ENCODE peak calls at places on chromosomes 6 and 20, in nine cellular contexts. One of them, this sample, is unnamed.

GRCh38 chr20:17940447-17940971 is 28.1 kb downstream of the SNX5 start:
- DNase-seq in GM23338: peak
- DNase-seq in brain microvascular endothelial cell: no peak
- DNase-seq in CD4-positive, alpha-beta memory T cell: no peak
- DNase-seq in cardiac muscle cell: peak
- DNase-seq in substantia nigra: no peak
- DNase-seq in HCT116: no peak
- DNase-seq in tibial nerve: no peak
- DNase-seq in neuronal stem cell: no peak
- DNase-seq in this sample: no peak

GRCh38 chr6:154319231-154319858 is 37.3 kb downstream of the IPCEF1 start:
- DNase-seq in GM23338: no peak
- DNase-seq in brain microvascular endothelial cell: peak
- DNase-seq in CD4-positive, alpha-beta memory T cell: no peak
- DNase-seq in cardiac muscle cell: peak
- DNase-seq in substantia nigra: no peak
- DNase-seq in HCT116: no peak
- DNase-seq in tibial nerve: no peak
- DNase-seq in neuronal stem cell: no peak
- DNase-seq in this sample: no peak

GRCh38 chr6:118881440-118882313 is 12.3 kb upstream of the ASF1A start:
- DNase-seq in GM23338: peak
- DNase-seq in brain microvascular endothelial cell: no peak
- DNase-seq in CD4-positive, alpha-beta memory T cell: no peak
- DNase-seq in cardiac muscle cell: no peak
- DNase-seq in substantia nigra: no peak
- DNase-seq in HCT116: no peak
- DNase-seq in tibial nerve: no peak
- DNase-seq in neuronal stem cell: no peak
- DNase-seq in this sample: no peak

GRCh38 chr6:56335733-56336132 is 88.4 kb upstream of the COL21A1 start:
- DNase-seq in GM23338: no peak
- DNase-seq in brain microvascular endothelial cell: peak
- DNase-seq in CD4-positive, alpha-beta memory T cell: no peak
- DNase-seq in cardiac muscle cell: peak
- DNase-seq in substantia nigra: no peak
- DNase-seq in HCT116: peak
- DNase-seq in tibial nerve: no peak
- DNase-seq in neuronal stem cell: no peak
- DNase-seq in this sample: peak

GRCh38 chr20:60695223-60695622 is 556.8 kb upstream of the CDH4 start:
- DNase-seq in GM23338: no peak
- DNase-seq in brain microvascular endothelial cell: peak
- DNase-seq in CD4-positive, alpha-beta memory T cell: no peak
- DNase-seq in cardiac muscle cell: peak
- DNase-seq in substantia nigra: no peak
- DNase-seq in HCT116: no peak
- DNase-seq in tibial nerve: no peak
- DNase-seq in neuronal stem cell: no peak
- DNase-seq in this sample: peak

GRCh38 chr20:51356871-51357270 is 185.6 kb downstream of the NFATC2 start:
- DNase-seq in GM23338: no peak
- DNase-seq in brain microvascular endothelial cell: no peak
- DNase-seq in CD4-positive, alpha-beta memory T cell: no peak
- DNase-seq in cardiac muscle cell: no peak
- DNase-seq in substantia nigra: no peak
- DNase-seq in HCT116: no peak
- DNase-seq in tibial nerve: no peak
- DNase-seq in neuronal stem cell: no peak
- DNase-seq in this sample: no peak

GRCh38 chr6:85747093-85747492 is 104.4 kb upstream of the SYNCRIP start:
- DNase-seq in GM23338: no peak
- DNase-seq in brain microvascular endothelial cell: no peak
- DNase-seq in CD4-positive, alpha-beta memory T cell: no peak
- DNase-seq in cardiac muscle cell: peak
- DNase-seq in substantia nigra: no peak
- DNase-seq in HCT116: no peak
- DNase-seq in tibial nerve: no peak
- DNase-seq in neuronal stem cell: no peak
- DNase-seq in this sample: no peak

GRCh38 chr20:38357653-38358207 is 11.4 kb downstream of the LBP start:
- DNase-seq in GM23338: no peak
- DNase-seq in brain microvascular endothelial cell: peak
- DNase-seq in CD4-positive, alpha-beta memory T cell: no peak
- DNase-seq in cardiac muscle cell: no peak
- DNase-seq in substantia nigra: no peak
- DNase-seq in HCT116: no peak
- DNase-seq in tibial nerve: no peak
- DNase-seq in neuronal stem cell: no peak
- DNase-seq in this sample: no peak

GRCh38 chr6:90285611-90286381 is 10.8 kb downstream of the BACH2 start:
- DNase-seq in GM23338: peak
- DNase-seq in brain microvascular endothelial cell: peak
- DNase-seq in CD4-positive, alpha-beta memory T cell: peak
- DNase-seq in cardiac muscle cell: peak
- DNase-seq in substantia nigra: peak
- DNase-seq in HCT116: peak
- DNase-seq in tibial nerve: peak
- DNase-seq in neuronal stem cell: no peak
- DNase-seq in this sample: peak

GRCh38 chr20:63696628-63697356 is at the start of gene TNFRSF6B:
- DNase-seq in GM23338: no peak
- DNase-seq in brain microvascular endothelial cell: no peak
- DNase-seq in CD4-positive, alpha-beta memory T cell: peak
- DNase-seq in cardiac muscle cell: no peak
- DNase-seq in substantia nigra: no peak
- DNase-seq in HCT116: no peak
- DNase-seq in tibial nerve: no peak
- DNase-seq in neuronal stem cell: no peak
- DNase-seq in this sample: no peak

GRCh38 chr6:90106449-90106848 is 190.2 kb downstream of the BACH2 start:
- DNase-seq in GM23338: no peak
- DNase-seq in brain microvascular endothelial cell: no peak
- DNase-seq in CD4-positive, alpha-beta memory T cell: no peak
- DNase-seq in cardiac muscle cell: no peak
- DNase-seq in substantia nigra: no peak
- DNase-seq in HCT116: no peak
- DNase-seq in tibial nerve: no peak
- DNase-seq in neuronal stem cell: no peak
- DNase-seq in this sample: no peak

GRCh38 chr6:47169785-47170685 is 127.9 kb upstream of the ADGRF1 start:
- DNase-seq in GM23338: no peak
- DNase-seq in brain microvascular endothelial cell: peak
- DNase-seq in CD4-positive, alpha-beta memory T cell: no peak
- DNase-seq in cardiac muscle cell: peak
- DNase-seq in substantia nigra: no peak
- DNase-seq in HCT116: no peak
- DNase-seq in tibial nerve: no peak
- DNase-seq in neuronal stem cell: no peak
- DNase-seq in this sample: peak

GRCh38 chr6:157461000-157461915 is 80.3 kb downstream of the ZDHHC14 start:
- DNase-seq in GM23338: peak
- DNase-seq in brain microvascular endothelial cell: peak
- DNase-seq in CD4-positive, alpha-beta memory T cell: peak
- DNase-seq in cardiac muscle cell: peak
- DNase-seq in substantia nigra: no peak
- DNase-seq in HCT116: no peak
- DNase-seq in tibial nerve: no peak
- DNase-seq in neuronal stem cell: no peak
- DNase-seq in this sample: no peak

GRCh38 chr20:23614163-23614562 is 8.4 kb upstream of the CST9 start:
- DNase-seq in GM23338: no peak
- DNase-seq in brain microvascular endothelial cell: no peak
- DNase-seq in CD4-positive, alpha-beta memory T cell: no peak
- DNase-seq in cardiac muscle cell: no peak
- DNase-seq in substantia nigra: no peak
- DNase-seq in HCT116: no peak
- DNase-seq in tibial nerve: no peak
- DNase-seq in neuronal stem cell: no peak
- DNase-seq in this sample: no peak

GRCh38 chr20:23612385-23612784 is 6.7 kb upstream of the CST9 start:
- DNase-seq in GM23338: no peak
- DNase-seq in brain microvascular endothelial cell: no peak
- DNase-seq in CD4-positive, alpha-beta memory T cell: no peak
- DNase-seq in cardiac muscle cell: no peak
- DNase-seq in substantia nigra: no peak
- DNase-seq in HCT116: no peak
- DNase-seq in tibial nerve: no peak
- DNase-seq in neuronal stem cell: no peak
- DNase-seq in this sample: no peak

GRCh38 chr20:23608251-23608846 is 2.6 kb upstream of the CST9 start:
- DNase-seq in GM23338: no peak
- DNase-seq in brain microvascular endothelial cell: no peak
- DNase-seq in CD4-positive, alpha-beta memory T cell: no peak
- DNase-seq in cardiac muscle cell: no peak
- DNase-seq in substantia nigra: no peak
- DNase-seq in HCT116: no peak
- DNase-seq in tibial nerve: no peak
- DNase-seq in neuronal stem cell: no peak
- DNase-seq in this sample: no peak

GRCh38 chr20:23609486-23610109 is 3.9 kb upstream of the CST9 start:
- DNase-seq in GM23338: no peak
- DNase-seq in brain microvascular endothelial cell: no peak
- DNase-seq in CD4-positive, alpha-beta memory T cell: no peak
- DNase-seq in cardiac muscle cell: no peak
- DNase-seq in substantia nigra: no peak
- DNase-seq in HCT116: no peak
- DNase-seq in tibial nerve: no peak
- DNase-seq in neuronal stem cell: no peak
- DNase-seq in this sample: no peak

GRCh38 chr20:23613676-23614075 is 8.0 kb upstream of the CST9 start:
- DNase-seq in GM23338: no peak
- DNase-seq in brain microvascular endothelial cell: no peak
- DNase-seq in CD4-positive, alpha-beta memory T cell: no peak
- DNase-seq in cardiac muscle cell: peak
- DNase-seq in substantia nigra: no peak
- DNase-seq in HCT116: no peak
- DNase-seq in tibial nerve: peak
- DNase-seq in neuronal stem cell: no peak
- DNase-seq in this sample: no peak
- H3K27ac ChIP-seq in GM23338: no peak
- H3K27ac ChIP-seq in brain microvascular endothelial cell: no peak
- H3K27ac ChIP-seq in CD4-positive, alpha-beta memory T cell: no peak
- H3K27ac ChIP-seq in cardiac muscle cell: no peak
- H3K27ac ChIP-seq in substantia nigra: no peak
- H3K27ac ChIP-seq in HCT116: no peak
- H3K27ac ChIP-seq in tibial nerve: peak
- H3K27ac ChIP-seq in neuronal stem cell: no peak
- H3K27ac ChIP-seq in this sample: no peak

GRCh38 chr20:23086931-23087411 is 847 bp upstream of the CD93 start:
- DNase-seq in GM23338: no peak
- DNase-seq in brain microvascular endothelial cell: no peak
- DNase-seq in CD4-positive, alpha-beta memory T cell: no peak
- DNase-seq in cardiac muscle cell: no peak
- DNase-seq in substantia nigra: no peak
- DNase-seq in HCT116: no peak
- DNase-seq in tibial nerve: no peak
- DNase-seq in neuronal stem cell: no peak
- DNase-seq in this sample: no peak

GRCh38 chr20:23085415-23086055 is 589 bp downstream of the CD93 start:
- DNase-seq in GM23338: no peak
- DNase-seq in brain microvascular endothelial cell: no peak
- DNase-seq in CD4-positive, alpha-beta memory T cell: no peak
- DNase-seq in cardiac muscle cell: no peak
- DNase-seq in substantia nigra: no peak
- DNase-seq in HCT116: no peak
- DNase-seq in tibial nerve: no peak
- DNase-seq in neuronal stem cell: no peak
- DNase-seq in this sample: no peak

GRCh38 chr20:23084845-23085355 is 1.2 kb downstream of the CD93 start:
- DNase-seq in GM23338: no peak
- DNase-seq in brain microvascular endothelial cell: no peak
- DNase-seq in CD4-positive, alpha-beta memory T cell: no peak
- DNase-seq in cardiac muscle cell: no peak
- DNase-seq in substantia nigra: no peak
- DNase-seq in HCT116: no peak
- DNase-seq in tibial nerve: no peak
- DNase-seq in neuronal stem cell: no peak
- DNase-seq in this sample: no peak

GRCh38 chr20:23087587-23088275 is 1.6 kb upstream of the CD93 start:
- DNase-seq in GM23338: no peak
- DNase-seq in brain microvascular endothelial cell: no peak
- DNase-seq in CD4-positive, alpha-beta memory T cell: no peak
- DNase-seq in cardiac muscle cell: no peak
- DNase-seq in substantia nigra: no peak
- DNase-seq in HCT116: no peak
- DNase-seq in tibial nerve: no peak
- DNase-seq in neuronal stem cell: no peak
- DNase-seq in this sample: no peak

DNA sequence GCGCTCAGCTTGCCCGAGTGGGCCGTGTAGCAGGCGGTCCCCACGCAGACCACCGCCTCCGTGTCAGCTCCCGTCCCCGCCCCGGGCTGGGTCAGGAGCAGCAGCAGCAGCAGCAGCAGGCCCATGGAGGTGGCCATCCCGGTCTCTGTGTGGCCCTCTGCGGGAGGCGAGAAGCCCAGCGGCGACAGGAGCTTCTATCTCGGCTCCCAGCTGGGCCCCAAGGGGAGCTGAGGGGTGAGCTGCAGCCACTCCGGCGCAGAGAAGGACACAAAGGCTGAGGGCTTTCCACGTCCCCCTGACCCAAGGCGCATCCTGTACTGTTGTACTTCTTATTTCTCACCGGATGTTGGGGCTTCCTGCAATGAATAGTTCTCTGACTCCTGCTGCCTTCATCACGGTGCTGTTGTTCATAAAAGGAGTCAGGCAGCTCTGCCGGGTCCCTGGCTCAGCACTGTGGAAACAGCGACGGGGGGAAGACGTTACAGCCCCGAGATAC is at the start of gene CD93:
- DNase-seq in GM23338: peak
- DNase-seq in brain microvascular endothelial cell: peak
- DNase-seq in CD4-positive, alpha-beta memory T cell: peak
- DNase-seq in cardiac muscle cell: peak
- DNase-seq in substantia nigra: no peak
- DNase-seq in HCT116: no peak
- DNase-seq in tibial nerve: peak
- DNase-seq in neuronal stem cell: no peak
- DNase-seq in this sample: no peak
- H3K27ac ChIP-seq in GM23338: no peak
- H3K27ac ChIP-seq in brain microvascular endothelial cell: peak
- H3K27ac ChIP-seq in CD4-positive, alpha-beta memory T cell: no peak
- H3K27ac ChIP-seq in cardiac muscle cell: no peak
- H3K27ac ChIP-seq in substantia nigra: peak
- H3K27ac ChIP-seq in HCT116: no peak
- H3K27ac ChIP-seq in tibial nerve: peak
- H3K27ac ChIP-seq in neuronal stem cell: no peak
- H3K27ac ChIP-seq in this sample: no peak

GRCh38 chr6:36625161-36625919 is 31.2 kb downstream of the SRSF3 start:
- DNase-seq in GM23338: no peak
- DNase-seq in brain microvascular endothelial cell: peak
- DNase-seq in CD4-positive, alpha-beta memory T cell: no peak
- DNase-seq in cardiac muscle cell: peak
- DNase-seq in substantia nigra: no peak
- DNase-seq in HCT116: no peak
- DNase-seq in tibial nerve: no peak
- DNase-seq in neuronal stem cell: no peak
- DNase-seq in this sample: no peak
- H3K27ac ChIP-seq in GM23338: no peak
- H3K27ac ChIP-seq in brain microvascular endothelial cell: no peak
- H3K27ac ChIP-seq in CD4-positive, alpha-beta memory T cell: no peak
- H3K27ac ChIP-seq in cardiac muscle cell: no peak
- H3K27ac ChIP-seq in substantia nigra: no peak
- H3K27ac ChIP-seq in HCT116: no peak
- H3K27ac ChIP-seq in tibial nerve: no peak
- H3K27ac ChIP-seq in neuronal stem cell: no peak
- H3K27ac ChIP-seq in this sample: no peak

GRCh38 chr20:62131560-62132320 is 9.5 kb downstream of the LSM14B start:
- DNase-seq in GM23338: no peak
- DNase-seq in brain microvascular endothelial cell: no peak
- DNase-seq in CD4-positive, alpha-beta memory T cell: no peak
- DNase-seq in cardiac muscle cell: no peak
- DNase-seq in substantia nigra: no peak
- DNase-seq in HCT116: no peak
- DNase-seq in tibial nerve: no peak
- DNase-seq in neuronal stem cell: no peak
- DNase-seq in this sample: no peak
- H3K27ac ChIP-seq in GM23338: no peak
- H3K27ac ChIP-seq in brain microvascular endothelial cell: no peak
- H3K27ac ChIP-seq in CD4-positive, alpha-beta memory T cell: no peak
- H3K27ac ChIP-seq in cardiac muscle cell: no peak
- H3K27ac ChIP-seq in substantia nigra: peak
- H3K27ac ChIP-seq in HCT116: no peak
- H3K27ac ChIP-seq in tibial nerve: no peak
- H3K27ac ChIP-seq in neuronal stem cell: no peak
- H3K27ac ChIP-seq in this sample: no peak